ENCODE peak calls at places on chromosomes 1 and 21, in ten cellular contexts. D, J, F, C, G, X, K, E, U and L are unnamed samples.

GRCh38 chr1:164702216-164702615 is 143.2 kb downstream of the PBX1 start:
- DNase-seq in X (peak), D (peak), E (no peak), G (no peak), K (peak), J (peak), U (no peak), F (peak), C (no peak), L (peak)

GRCh38 chr1:233730809-233731208 is 116.9 kb downstream of the KCNK1 start:
- DNase-seq in U (no peak), K (no peak), G (no peak), D (no peak), F (no peak), J (no peak), X (no peak), E (no peak), C (no peak), L (no peak)

GRCh38 chr1:202254454-202255252 is 61.1 kb downstream of the LGR6 start:
- DNase-seq in F (no peak), E (no peak), X (no peak), K (no peak), C (no peak), J (no peak), G (no peak), U (no peak), D (peak), L (no peak)

GRCh38 chr1:214019499-214019898 is 31.7 kb downstream of the PROX1 start:
- DNase-seq in U (no peak), E (no peak), D (no peak), F (no peak), J (no peak), K (no peak), G (no peak), X (no peak), C (no peak), L (no peak)

GRCh38 chr1:111639602-111640198 is 20.1 kb downstream of the RAP1A start:
- DNase-seq in K (no peak), E (no peak), C (no peak), X (no peak), G (no peak), F (no peak), J (no peak), D (no peak), U (no peak), L (no peak)

GRCh38 chr1:247345881-247346280 is 14.2 kb upstream of the ZNF496 start:
- DNase-seq in K (no peak), X (no peak), C (no peak), D (no peak), G (no peak), U (no peak), F (no peak), J (no peak), E (no peak), L (no peak)

GRCh38 chr1:54798206-54798605 is 2.9 kb downstream of the TTC22 start:
- DNase-seq in K (no peak), D (no peak), F (no peak), X (no peak), J (no peak), E (no peak), G (no peak), U (no peak), C (no peak), L (no peak)

GRCh38 chr1:22527555-22528296 is 35.6 kb upstream of the EPHA8 start:
- DNase-seq in E (no peak), C (no peak), G (no peak), X (no peak), F (peak), D (no peak), U (no peak), J (peak), K (no peak), L (no peak)

GRCh38 chr1:51303751-51304196 is 26.6 kb downstream of the TTC39A start:
- DNase-seq in J (peak), K (no peak), G (peak), F (peak), D (no peak), X (peak), C (no peak), E (peak), U (no peak), L (no peak)

GRCh38 chr1:59184506-59184905 is 112.4 kb upstream of the FGGY start:
- DNase-seq in G (no peak), J (no peak), E (no peak), D (no peak), U (no peak), X (no peak), F (no peak), C (no peak), K (no peak), L (no peak)

GRCh38 chr1:171267391-171267790 is 19.1 kb downstream of the FMO1 start:
- DNase-seq in C (no peak), G (no peak), E (no peak), D (no peak), J (peak), F (peak), X (peak), K (peak), U (no peak), L (peak)

GRCh38 chr21:45473496-45474322 is 68.5 kb downstream of the SLC19A1 start:
- DNase-seq in U (no peak), C (no peak), F (peak), X (no peak), D (no peak), E (no peak), G (no peak), J (no peak), K (no peak), L (no peak)

GRCh38 chr1:118717893-118718292 is 270.2 kb downstream of the TBX15 start:
- DNase-seq in G (no peak), C (no peak), X (no peak), J (peak), D (no peak), U (no peak), K (no peak), E (no peak), F (peak), L (peak)

GRCh38 chr1:99662581-99663208 is 16.8 kb downstream of the PALMD start:
- DNase-seq in K (peak), U (peak), J (peak), C (peak), X (no peak), E (peak), D (peak), F (peak), G (no peak), L (peak)

GRCh38 chr1:48470506-48470905 is 1.5 kb downstream of the SPATA6 start:
- DNase-seq in U (peak), F (peak), C (no peak), G (no peak), K (peak), E (peak), X (peak), J (peak), D (no peak), L (peak)

GRCh38 chr1:156638596-156638995 is 3.3 kb upstream of the BCAN start:
- DNase-seq in U (no peak), C (no peak), F (no peak), K (no peak), E (no peak), D (no peak), J (no peak), X (no peak), G (no peak), L (no peak)

GRCh38 chr1:115428262-115428661 is 90.2 kb upstream of the NGF start:
- DNase-seq in G (no peak), D (no peak), J (peak), E (no peak), K (peak), F (no peak), X (peak), C (no peak), U (no peak), L (no peak)

GRCh38 chr21:37348664-37349063 is 17.9 kb upstream of the DYRK1A start:
- DNase-seq in G (no peak), J (no peak), E (no peak), K (no peak), F (no peak), U (no peak), X (no peak), C (no peak), D (peak), L (no peak)

GRCh38 chr1:206769331-206769731 is 1.2 kb upstream of the IL19 start:
- DNase-seq in U (no peak), E (no peak), D (no peak), X (no peak), G (no peak), C (no peak), F (no peak), K (no peak), J (no peak), L (no peak)

GRCh38 chr1:34426325-34426896 is 249.7 kb downstream of the C1orf94 start:
- DNase-seq in E (no peak), X (no peak), U (no peak), K (peak), G (no peak), C (no peak), D (no peak), F (no peak), J (no peak), L (no peak)

GRCh38 chr1:37158113-37158749 is 123.9 kb upstream of the GRIK3 start:
- DNase-seq in J (no peak), X (no peak), C (no peak), E (no peak), F (no peak), K (no peak), G (no peak), U (no peak), D (no peak), L (no peak)

GRCh38 chr1:78839704-78840277 is 166.7 kb downstream of the ADGRL4 start:
- DNase-seq in K (peak), E (peak), C (no peak), D (peak), F (peak), U (no peak), X (no peak), G (peak), J (peak), L (peak)

GRCh38 chr1:24392982-24393645 is 20.5 kb downstream of the STPG1 start:
- DNase-seq in X (no peak), D (no peak), U (no peak), E (no peak), G (no peak), K (no peak), C (no peak), F (no peak), J (no peak), L (no peak)

GRCh38 chr21:30434033-30434631 is 4.1 kb downstream of the KRTAP13-4 start:
- DNase-seq in F (peak), X (no peak), K (peak), C (no peak), D (peak), J (peak), G (peak), E (peak), U (no peak), L (peak)

GRCh38 chr1:43419627-43420425 is 30.1 kb downstream of the SZT2 start:
- DNase-seq in D (no peak), X (no peak), K (no peak), G (no peak), E (no peak), C (no peak), J (no peak), F (no peak), U (no peak), L (no peak)

GRCh38 chr1:40856656-40857302 is 5.4 kb downstream of the CITED4 start:
- DNase-seq in C (no peak), J (no peak), K (no peak), U (no peak), X (no peak), D (no peak), G (no peak), E (no peak), F (no peak), L (no peak)

GRCh38 chr1:35844826-35845225 is 37.0 kb downstream of the AGO4 start:
- DNase-seq in J (no peak), X (no peak), D (no peak), U (no peak), C (no peak), E (no peak), G (no peak), K (no peak), F (no peak), L (no peak)

GRCh38 chr1:92326681-92327080 is 27.8 kb downstream of the RPAP2 start:
- DNase-seq in J (no peak), E (no peak), F (no peak), K (peak), C (no peak), G (no peak), U (no peak), D (no peak), X (no peak), L (no peak)

GRCh38 chr1:94562502-94563260 is 21.1 kb upstream of the F3 start:
- DNase-seq in F (no peak), U (no peak), J (no peak), C (no peak), K (no peak), E (no peak), G (no peak), D (peak), X (no peak), L (no peak)

GRCh38 chr1:155241069-155241679 is 14.1 kb downstream of the ENTREP3 start:
- DNase-seq in X (peak), F (peak), J (peak), E (peak), G (peak), K (peak), D (peak), C (peak), U (peak), L (peak)

GRCh38 chr1:47477595-47478080 is 39.8 kb downstream of the FOXD2 start:
- DNase-seq in X (no peak), K (peak), U (no peak), F (no peak), C (no peak), E (no peak), D (peak), G (no peak), J (no peak), L (no peak)

GRCh38 chr1:245860681-245861552 is 646.2 kb downstream of the SMYD3 start:
- DNase-seq in E (no peak), K (no peak), C (no peak), G (peak), J (peak), F (peak), U (no peak), D (no peak), X (peak), L (peak)

GRCh38 chr1:71785470-71785869 is 496.9 kb downstream of the NEGR1 start:
- DNase-seq in C (no peak), U (no peak), X (no peak), K (no peak), G (no peak), D (no peak), J (peak), F (no peak), E (no peak), L (peak)

GRCh38 chr21:23963454-23963853 is 1643.8 kb downstream of the MRPL39 start:
- DNase-seq in E (no peak), F (no peak), D (no peak), K (peak), U (no peak), G (peak), J (peak), C (peak), X (no peak), L (no peak)

GRCh38 chr1:18628511-18628910 is 2.1 kb upstream of the PAX7 start:
- DNase-seq in K (no peak), X (no peak), D (no peak), C (no peak), G (no peak), U (no peak), J (no peak), F (no peak), E (no peak), L (no peak)

GRCh38 chr1:75795703-75796193 is 934 bp upstream of the MSH4 start:
- DNase-seq in D (no peak), C (no peak), F (no peak), U (no peak), K (no peak), E (no peak), J (peak), X (no peak), G (no peak), L (no peak)

GRCh38 chr1:35715568-35716002 is 3.1 kb downstream of the C1orf216 start:
- DNase-seq in X (peak), D (peak), U (peak), K (peak), F (peak), J (peak), G (peak), C (peak), E (peak), L (peak)

GRCh38 chr1:234756066-234756783 is 146.2 kb upstream of the IRF2BP2 start:
- DNase-seq in C (no peak), E (no peak), D (no peak), J (peak), F (peak), U (no peak), X (peak), G (peak), K (no peak), L (no peak)

GRCh38 chr1:212669102-212669501 is 30.5 kb downstream of the BATF3 start:
- DNase-seq in F (peak), U (no peak), E (no peak), X (no peak), C (no peak), D (peak), J (peak), K (no peak), G (no peak), L (peak)

DNA sequence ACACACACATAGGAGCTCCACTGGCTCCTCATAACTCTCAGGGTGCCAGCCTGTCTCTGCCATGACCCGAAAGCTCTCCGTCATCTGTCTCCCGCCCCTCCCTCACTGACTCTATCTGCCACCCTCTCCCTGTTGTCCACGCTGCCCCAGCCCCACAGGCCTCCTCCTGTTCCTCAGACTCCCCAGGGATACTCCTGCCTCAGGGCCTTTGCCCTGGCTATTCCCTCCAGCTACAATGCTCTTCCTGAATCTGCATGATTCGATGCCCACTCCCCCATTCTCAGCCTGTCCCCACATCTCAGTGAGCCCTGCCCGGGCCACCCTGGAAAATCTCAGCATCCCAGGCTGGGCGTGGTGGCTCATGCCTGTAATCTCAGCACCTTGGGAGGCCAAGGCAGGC is 24.6 kb upstream of the DNAJC11 start:
- DNase-seq in C (no peak), E (no peak), U (no peak), X (no peak), D (no peak), K (no peak), F (no peak), G (no peak), J (no peak), L (no peak)
- TF ChIP-seq CTCF in C (no peak), E (no peak), U (no peak), X (no peak), D (no peak), K (no peak), F (no peak), G (no peak), J (no peak), L (no peak)

GRCh38 chr1:87329756-87330200 is 1.1 kb downstream of the LMO4 start:
- DNase-seq in K (peak), C (no peak), F (peak), E (no peak), D (no peak), U (no peak), X (peak), J (peak), G (no peak), L (no peak)

GRCh38 chr1:87327362-87328120 is 1.1 kb upstream of the LMO4 start:
- DNase-seq in G (no peak), E (no peak), K (no peak), C (no peak), X (no peak), U (no peak), D (no peak), F (peak), J (peak), L (no peak)

GRCh38 chr1:87329051-87329755 is 523 bp downstream of the LMO4 start:
- DNase-seq in J (peak), F (peak), X (peak), C (no peak), D (no peak), E (peak), K (no peak), U (peak), G (peak), L (peak)

GRCh38 chr1:87330201-87330953 is 1.7 kb downstream of the LMO4 start:
- DNase-seq in E (peak), U (no peak), G (no peak), J (peak), X (peak), F (peak), D (no peak), K (peak), C (no peak), L (peak)

GRCh38 chr1:87328121-87329050 is at the start of gene LMO4:
- DNase-seq in X (peak), F (peak), D (peak), G (peak), U (peak), C (peak), E (peak), K (peak), J (peak), L (peak)
- H3K4me3 ChIP-seq in X (peak), F (peak), D (peak), G (peak), U (peak), C (peak), E (peak), K (peak), J (peak), L (peak)

DNA sequence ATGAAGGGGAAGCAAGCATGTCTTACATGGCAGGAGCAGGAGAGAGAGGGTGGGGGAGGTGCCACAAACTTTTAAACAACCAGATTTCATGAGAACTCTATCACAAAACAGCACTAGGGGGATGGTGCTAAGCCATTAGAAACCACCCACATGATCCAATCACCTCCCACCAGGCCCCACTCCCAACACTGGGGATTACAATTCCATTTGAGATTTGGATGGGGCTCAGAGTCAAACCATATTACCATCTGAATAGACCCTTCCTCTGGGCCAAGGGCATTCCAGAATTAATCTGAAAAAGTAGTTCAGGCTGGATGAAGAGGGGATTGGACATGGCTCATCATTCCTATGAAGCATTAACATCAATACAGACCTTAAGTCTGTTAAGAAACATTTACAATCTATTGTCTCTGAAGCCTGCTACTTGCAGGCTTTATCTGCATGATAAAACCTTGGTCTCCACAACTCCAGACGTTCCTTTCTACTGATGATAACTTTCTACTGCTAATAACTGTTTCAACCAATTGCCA is 149.9 kb upstream of the DNAH14 start:
- DNase-seq in E (no peak), J (no peak), G (no peak), F (no peak), C (no peak), D (no peak), U (no peak), X (no peak), K (no peak), L (no peak)
- TF ChIP-seq CTCF in E (no peak), J (no peak), G (no peak), F (no peak), C (no peak), D (no peak), U (no peak), X (no peak), K (no peak), L (no peak)

GRCh38 chr1:66445492-66446181 is 88.3 kb upstream of the SGIP1 start:
- DNase-seq in K (no peak), J (no peak), F (peak), D (no peak), U (no peak), E (peak), X (no peak), C (no peak), G (no peak), L (no peak)
- H3K4me3 ChIP-seq in K (no peak), J (no peak), F (no peak), D (no peak), U (no peak), E (no peak), X (no peak), C (no peak), G (no peak), L (no peak)

GRCh38 chr1:107057197-107058133 is 991 bp downstream of the PRMT6 start:
- DNase-seq in D (no peak), G (peak), E (peak), U (peak), J (peak), K (peak), X (peak), C (peak), F (peak), L (peak)
- TF ChIP-seq CTCF in D (no peak), G (no peak), E (no peak), U (no peak), J (no peak), K (no peak), X (no peak), C (no peak), F (no peak), L (no peak)

DNA sequence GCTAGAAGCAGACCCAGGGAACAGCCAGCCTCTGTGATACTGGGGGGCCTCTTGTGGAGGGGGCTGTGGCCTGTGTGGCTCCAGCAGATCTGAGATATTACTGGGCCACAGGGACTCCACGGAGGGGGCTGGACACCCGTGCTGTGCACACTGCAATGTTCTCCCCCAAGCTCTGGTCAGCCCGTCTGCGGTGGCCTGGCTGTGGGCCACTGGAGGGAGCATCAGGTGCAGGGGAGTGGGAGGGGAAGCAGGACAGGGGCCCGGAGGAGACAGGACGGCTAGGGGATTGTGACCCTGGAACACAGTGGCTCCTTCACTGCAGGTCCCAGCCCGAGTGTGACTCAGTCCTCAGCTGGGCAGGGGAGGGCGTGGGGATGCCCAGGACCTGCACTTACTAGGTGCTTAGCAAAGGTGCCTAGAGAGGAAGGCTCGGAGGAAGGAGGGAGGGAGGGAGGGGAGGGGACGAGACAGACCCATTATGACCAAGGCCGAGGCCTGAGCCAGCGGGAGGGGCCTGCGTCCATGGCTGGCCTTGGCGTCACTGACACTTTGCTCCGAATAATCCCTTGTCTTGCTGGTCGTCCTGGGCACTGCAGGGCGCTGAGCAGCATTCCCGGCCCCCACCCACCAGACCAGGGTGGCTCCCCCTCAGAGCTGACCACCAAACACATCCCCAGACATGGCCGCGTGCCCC is 44.2 kb downstream of the PRDM16 start:
- DNase-seq in G (no peak), K (peak), J (no peak), F (no peak), D (no peak), U (no peak), C (no peak), X (no peak), E (peak), L (no peak)
- H3K4me3 ChIP-seq in G (no peak), K (no peak), J (no peak), F (no peak), D (no peak), U (no peak), C (no peak), X (no peak), E (no peak), L (no peak)